ENCODE peak calls at places on chromosomes 6 and 20, in nine cellular contexts. P is activated T-cell treated with anti-CD3 and anti-CD28 coated beads, Interleukin-2, amount 50 U/mL, for 4 hours; Y is right lobe of liver; Z is Right ventricle myocardium inferior; S is H54; J is T-cell; U is HS-27A; W is RPMI7951; R is tibial nerve. Q is an unnamed sample.

GRCh38 chr6:139590206-139590605 is 215.8 kb upstream of the CITED2 start:
- DNase-seq in S (no peak), Y (no peak), J (no peak), U (no peak), W (no peak), R (no peak), Z (no peak), P (no peak), Q (no peak)

GRCh38 chr6:113184736-113185135 is 672.4 kb upstream of the MARCKS start:
- DNase-seq in Z (peak), Y (no peak), R (no peak), U (peak), J (no peak), W (peak), P (no peak), S (no peak), Q (no peak)

GRCh38 chr6:135608031-135608430 is 110.5 kb upstream of the AHI1 start:
- DNase-seq in W (no peak), U (no peak), P (no peak), J (no peak), Y (no peak), Z (no peak), S (no peak), R (no peak), Q (no peak)

GRCh38 chr6:163971841-163972838 is 557.6 kb downstream of the QKI start:
- DNase-seq in J (no peak), Y (no peak), Z (no peak), P (no peak), S (no peak), W (no peak), U (no peak), R (no peak), Q (no peak)

GRCh38 chr20:1946762-1947534 is 46.9 kb downstream of the PDYN start:
- DNase-seq in P (no peak), S (no peak), U (no peak), Z (no peak), W (no peak), Y (peak), J (no peak), R (no peak), Q (no peak)

GRCh38 chr6:15305909-15306308 is 60.0 kb downstream of the JARID2 start:
- DNase-seq in P (no peak), Z (no peak), S (no peak), Y (no peak), W (no peak), R (no peak), U (no peak), J (no peak), Q (no peak)

GRCh38 chr6:8170245-8170644 is 67.9 kb upstream of the EEF1E1 start:
- DNase-seq in Y (no peak), J (no peak), W (no peak), P (no peak), R (no peak), S (no peak), Z (no peak), U (no peak), Q (no peak)

GRCh38 chr6:80502871-80503270 is 396.4 kb downstream of the BCKDHB start:
- DNase-seq in U (no peak), R (no peak), Z (no peak), S (no peak), P (no peak), Y (no peak), J (no peak), W (no peak), Q (no peak)

GRCh38 chr6:16059496-16059895 is 69.4 kb upstream of the MYLIP start:
- DNase-seq in Z (no peak), S (no peak), Y (no peak), J (no peak), R (no peak), W (no peak), P (no peak), U (no peak), Q (no peak)

GRCh38 chr6:139973602-139974373 is 599.3 kb upstream of the CITED2 start:
- DNase-seq in P (no peak), J (no peak), W (peak), S (no peak), Z (no peak), R (no peak), U (no peak), Y (no peak), Q (no peak)

GRCh38 chr20:50321797-50322480 is 131.3 kb downstream of the CEBPB start:
- DNase-seq in U (no peak), Z (no peak), R (no peak), P (no peak), Y (no peak), J (no peak), W (peak), S (no peak), Q (no peak)

GRCh38 chr6:108778421-108779186 is 69.6 kb upstream of the ARMC2 start:
- DNase-seq in S (no peak), Z (no peak), Y (no peak), P (no peak), W (no peak), J (no peak), R (no peak), U (no peak), Q (no peak)

GRCh38 chr6:135054238-135054574 is 416 bp downstream of the HBS1L start:
- DNase-seq in Z (no peak), J (no peak), S (peak), W (no peak), R (no peak), Y (no peak), P (no peak), U (no peak), Q (no peak)

GRCh38 chr6:37021356-37022129 is 16.1 kb downstream of the FGD2 start:
- DNase-seq in R (no peak), Z (no peak), W (peak), Y (no peak), S (no peak), P (peak), U (no peak), J (peak), Q (peak)

GRCh38 chr20:41287327-41287726 is 30.2 kb downstream of the ZHX3 start:
- DNase-seq in R (no peak), S (no peak), P (no peak), J (no peak), Z (no peak), W (peak), U (peak), Y (no peak), Q (peak)

GRCh38 chr20:57220187-57221165 is 46.0 kb downstream of the BMP7 start:
- DNase-seq in Y (no peak), R (no peak), S (no peak), U (no peak), W (peak), Z (no peak), J (no peak), P (no peak), Q (no peak)

GRCh38 chr6:36114798-36115408 is 15.4 kb upstream of the MAPK13 start:
- DNase-seq in Z (no peak), P (no peak), S (no peak), U (no peak), R (no peak), J (no peak), W (no peak), Y (no peak), Q (no peak)

GRCh38 chr6:26401987-26402658 is at the start of gene BTN3A1:
- DNase-seq in R (no peak), W (peak), S (peak), U (no peak), P (peak), Z (peak), Y (peak), J (peak), Q (peak)

GRCh38 chr20:48749437-48749836 is 78.4 kb downstream of the PREX1 start:
- DNase-seq in S (no peak), Y (no peak), J (no peak), P (no peak), R (no peak), U (no peak), W (no peak), Z (no peak), Q (no peak)

GRCh38 chr6:75090574-75090973 is 115.3 kb downstream of the COL12A1 start:
- DNase-seq in J (no peak), P (no peak), U (no peak), S (no peak), R (no peak), W (no peak), Y (no peak), Z (no peak), Q (no peak)

GRCh38 chr20:7571521-7572065 is 368.7 kb downstream of the HAO1 start:
- DNase-seq in Z (no peak), U (no peak), S (no peak), J (no peak), R (no peak), Y (no peak), P (no peak), W (peak), Q (no peak)

GRCh38 chr20:2688041-2688591 is 4.5 kb upstream of the EBF4 start:
- DNase-seq in J (peak), Z (no peak), U (no peak), Y (no peak), S (peak), P (peak), R (no peak), W (peak), Q (no peak)

GRCh38 chr20:60210779-60211617 is 252.8 kb downstream of the CDH26 start:
- DNase-seq in R (peak), Z (peak), J (peak), U (peak), S (peak), Y (no peak), P (peak), W (peak), Q (no peak)

GRCh38 chr6:41278699-41279405 is 7.6 kb downstream of the TREM1 start:
- DNase-seq in U (peak), P (peak), J (peak), Y (no peak), W (peak), Z (no peak), S (peak), R (no peak), Q (no peak)

GRCh38 chr6:107600936-107601335 is 111.0 kb downstream of the SOBP start:
- DNase-seq in R (no peak), Y (no peak), J (no peak), P (no peak), S (peak), W (peak), Z (no peak), U (peak), Q (peak)

GRCh38 chr20:46122516-46123481 is 4.7 kb downstream of the CD40 start:
- DNase-seq in S (no peak), Y (no peak), J (no peak), R (no peak), U (no peak), Z (no peak), W (no peak), P (no peak), Q (no peak)

GRCh38 chr6:7819641-7820040 is 90.9 kb downstream of the TXNDC5 start:
- DNase-seq in R (no peak), Y (no peak), P (no peak), W (no peak), J (no peak), Z (no peak), U (no peak), S (no peak), Q (no peak)

GRCh38 chr6:110491299-110491643 is 14.9 kb upstream of the SLC22A16 start:
- DNase-seq in W (no peak), R (no peak), P (no peak), U (no peak), Y (no peak), S (no peak), Z (no peak), J (no peak), Q (no peak)

GRCh38 chr20:4008026-4008413 is 7.3 kb downstream of the RNF24 start:
- DNase-seq in Z (no peak), J (no peak), P (no peak), W (no peak), S (no peak), Y (no peak), U (no peak), R (no peak), Q (no peak)